ENCODE peak calls at places on chromosomes 13 and 19, in seven cellular contexts. Q, P, G, L, O, Y and E are unnamed samples.

GRCh38 chr13:26881154-26881553 is 120.6 kb upstream of the GPR12 start:
- DNase-seq in Q (peak; percentile 10), P (no peak), G (no peak), L (no peak), O (no peak), Y (no peak), E (no peak)

GRCh38 chr19:16470911-16471811 is 609 bp downstream of the EPS15L1 start:
- DNase-seq in Q (no peak), P (peak; percentile 44), G (peak; percentile 50), L (no peak), O (no peak), Y (peak; percentile 49), E (no peak)

GRCh38 chr13:23558675-23559536 is 11.3 kb upstream of the TNFRSF19 start:
- DNase-seq in Q (peak; percentile 51), P (peak; percentile 6), G (peak; percentile 84), L (peak; percentile 75), O (peak; percentile 44), Y (peak; percentile 24), E (peak; percentile 62)

GRCh38 chr13:67827992-67828391 is 597.9 kb upstream of the PCDH9 start:
- DNase-seq in Q (no peak), P (no peak), G (no peak), L (no peak), O (no peak), Y (no peak), E (no peak)

GRCh38 chr13:20990910-20991525 is 70.4 kb downstream of the LATS2 start:
- DNase-seq in Q (no peak), P (no peak), G (no peak), L (no peak), O (no peak), Y (no peak), E (no peak)

GRCh38 chr13:92355213-92355612 is 871.4 kb upstream of the GPC6 start:
- DNase-seq in Q (no peak), P (peak; percentile 43), G (no peak), L (peak; percentile 16), O (no peak), Y (no peak), E (no peak)

GRCh38 chr13:48028066-48028465 is 9.5 kb upstream of the NUDT15 start:
- DNase-seq in Q (no peak), P (no peak), G (no peak), L (no peak), O (no peak), Y (no peak), E (no peak)

GRCh38 chr13:112773601-112774447 is 84.0 kb downstream of the ATP11A start:
- DNase-seq in Q (no peak), P (no peak), G (no peak), L (no peak), O (no peak), Y (no peak), E (no peak)

GRCh38 chr19:15402411-15403150 is 16.2 kb downstream of the AKAP8L start:
- DNase-seq in Q (peak; percentile 55), P (no peak), G (no peak), L (no peak), O (no peak), Y (no peak), E (no peak)

GRCh38 chr13:114110091-114110829 is 22.2 kb downstream of the RASA3 start:
- DNase-seq in Q (no peak), P (peak; percentile 53), G (peak; percentile 99), L (peak; percentile 25), O (no peak), Y (no peak), E (peak; percentile 27)

GRCh38 chr13:21402586-21403307 is 56.4 kb downstream of the ZDHHC20 start:
- DNase-seq in Q (no peak), P (no peak), G (no peak), L (no peak), O (no peak), Y (peak; percentile 5), E (no peak)

GRCh38 chr19:50486823-50487515 is 10.3 kb upstream of the GARIN5A start:
- DNase-seq in Q (no peak), P (peak; percentile 40), G (peak; percentile 26), L (no peak), O (no peak), Y (peak; percentile 30), E (no peak)

GRCh38 chr13:113656015-113656588 is 1.9 kb downstream of the ATP4B start:
- DNase-seq in Q (no peak), P (peak; percentile 7), G (no peak), L (no peak), O (no peak), Y (no peak), E (peak; percentile 8)

GRCh38 chr13:58879114-58879513 is 1247.6 kb downstream of the PCDH17 start:
- DNase-seq in Q (no peak), P (no peak), G (no peak), L (no peak), O (no peak), Y (no peak), E (no peak)

GRCh38 chr13:25881136-25881926 is 170.5 kb downstream of the SHISA2 start:
- DNase-seq in Q (no peak), P (no peak), G (no peak), L (no peak), O (no peak), Y (no peak), E (no peak)